ENCODE peak calls at places on chromosomes 4 and X, in six cellular contexts. O is OCI-LY7, D is hepatocyte, R is mammary epithelial cell, J is endothelial cell of umbilical vein, T is astrocyte. I is an unnamed sample. For H3K4me1, the result is how much of the 10 kb centered on the place peaks cover.

GRCh38 chr4:43435303-43435702 is 542.8 kb downstream of the GRXCR1 start:
- DNase-seq in D (no peak), R (no peak), T (no peak), O (no peak), J (no peak), I (no peak)

GRCh38 chrX:65838674-65839073 is 171.2 kb downstream of the MSN start:
- DNase-seq in T (no peak), R (no peak), O (no peak), D (no peak), J (no peak), I (no peak)

GRCh38 chrX:77422886-77423648 is 24.1 kb upstream of the FGF16 start:
- DNase-seq in D (no peak), T (no peak), O (peak), R (no peak), J (no peak), I (no peak)

GRCh38 chrX:49915352-49916222 is 6.8 kb upstream of the CLCN5 start:
- DNase-seq in O (peak), D (peak), T (peak), R (peak), J (peak), I (peak)

GRCh38 chrX:119790977-119791436 is 423 bp downstream of the RPL39 start:
- DNase-seq in J (peak), O (peak), R (peak), D (peak), T (peak), I (peak)

GRCh38 chrX:16528620-16529019 is 121.3 kb upstream of the S100G start:
- DNase-seq in D (no peak), J (no peak), T (no peak), O (no peak), R (no peak), I (no peak)

GRCh38 chrX:103248553-103248952 is 6.4 kb downstream of the TCEAL8 start:
- DNase-seq in R (peak), T (peak), D (no peak), O (peak), J (peak), I (peak)

GRCh38 chrX:119726900-119727555 is 31.4 kb upstream of the SOWAHD start:
- DNase-seq in O (no peak), R (peak), T (no peak), J (no peak), D (no peak), I (no peak)

GRCh38 chr4:1234296-1234695 is 14.6 kb downstream of the CTBP1 start:
- DNase-seq in J (peak), T (no peak), D (peak), R (no peak), O (no peak), I (no peak)

GRCh38 chr4:109672173-109672572 is 31.1 kb downstream of the CASP6 start:
- DNase-seq in D (no peak), T (no peak), O (no peak), R (no peak), J (no peak), I (no peak)

GRCh38 chr4:2570551-2571222 is 34.2 kb downstream of the FAM193A start:
- DNase-seq in O (no peak), R (no peak), D (no peak), T (no peak), J (peak), I (no peak)

GRCh38 chr4:122050836-122051235 is 99.0 kb upstream of the TRPC3 start:
- DNase-seq in J (no peak), R (no peak), T (no peak), O (no peak), D (no peak), I (no peak)

GRCh38 chr4:101328063-101328602 is 19.2 kb downstream of the PPP3CA start:
- DNase-seq in T (no peak), R (no peak), O (no peak), D (no peak), J (no peak), I (no peak)

GRCh38 chr4:73821325-73821724 is 15.2 kb upstream of the CXCL6 start:
- DNase-seq in T (no peak), D (no peak), R (no peak), O (no peak), J (no peak), I (no peak)

GRCh38 chrX:15820106-15821073 is 30.1 kb downstream of the ZRSR2 start:
- DNase-seq in T (peak), D (no peak), O (no peak), J (no peak), R (no peak), I (no peak)

GRCh38 chrX:47358387-47359065 is 11.9 kb upstream of the ZNF157 start:
- DNase-seq in O (peak), R (no peak), D (no peak), J (peak), T (no peak), I (no peak)

GRCh38 chr4:156195914-156196313 is 242.2 kb upstream of the CTSO start:
- DNase-seq in O (no peak), D (no peak), T (no peak), R (no peak), J (no peak), I (peak)

GRCh38 chrX:119218198-119218597 is 17.9 kb upstream of the PGRMC1 start:
- DNase-seq in R (no peak), T (no peak), O (peak), J (peak), D (no peak), I (no peak)

GRCh38 chr4:173191623-173192041 is 23.0 kb downstream of the GALNT7 start:
- DNase-seq in J (peak), D (peak), R (peak), T (peak), O (no peak), I (peak)

GRCh38 chr4:179447308-179447707 is 2005.1 kb upstream of the AGA start:
- DNase-seq in O (no peak), J (no peak), R (no peak), T (peak), D (no peak), I (no peak)

GRCh38 chr4:135319685-135320084 is 1118.1 kb upstream of the PABPC4L start:
- DNase-seq in D (no peak), O (no peak), T (no peak), J (no peak), R (no peak), I (no peak)

GRCh38 chr4:175048111-175048784 is 130.1 kb downstream of the ADAM29 start:
- DNase-seq in R (no peak), O (no peak), D (no peak), J (no peak), T (no peak), I (no peak)

GRCh38 chr4:177455591-177455990 is 13.4 kb upstream of the AGA start:
- DNase-seq in O (no peak), D (peak), R (no peak), T (peak), J (no peak), I (peak)

GRCh38 chrX:20606831-20607230 is 340.1 kb upstream of the RPS6KA3 start:
- DNase-seq in O (no peak), J (no peak), R (no peak), T (no peak), D (no peak), I (no peak)

GRCh38 chrX:85244411-85245210 is 820 bp downstream of the ZNF711 start:
- DNase-seq in T (peak), O (peak), J (peak), D (peak), R (peak), I (no peak)

GRCh38 chrX:85243155-85243554 is 424 bp downstream of the SATL1 start:
- DNase-seq in D (no peak), O (no peak), T (no peak), J (no peak), R (no peak), I (no peak)

GRCh38 chrX:85243761-85244410 is at the start of the genes SATL1 and ZNF711:
- DNase-seq in R (peak), J (peak), O (peak), D (peak), T (peak), I (no peak)
- H2AFZ ChIP-seq in R (peak), J (peak), O (peak), D (peak), T (peak), I (peak)

GRCh38 chr4:87012265-87012953 is 77.6 kb downstream of the AFF1 start:
- DNase-seq in R (no peak), J (no peak), T (no peak), O (no peak), D (peak), I (no peak)

GRCh38 chr4:87010192-87010591 is 75.4 kb downstream of the AFF1 start:
- DNase-seq in T (no peak), R (no peak), J (peak), D (no peak), O (no peak), I (no peak)

GRCh38 chr4:87011340-87012034 is 76.7 kb downstream of the AFF1 start:
- DNase-seq in J (peak), D (peak), O (no peak), T (peak), R (peak), I (peak)

GRCh38 chr4:87017580-87018061 is 82.8 kb downstream of the AFF1 start:
- DNase-seq in O (no peak), J (no peak), R (no peak), T (peak), D (peak), I (peak)

DNA sequence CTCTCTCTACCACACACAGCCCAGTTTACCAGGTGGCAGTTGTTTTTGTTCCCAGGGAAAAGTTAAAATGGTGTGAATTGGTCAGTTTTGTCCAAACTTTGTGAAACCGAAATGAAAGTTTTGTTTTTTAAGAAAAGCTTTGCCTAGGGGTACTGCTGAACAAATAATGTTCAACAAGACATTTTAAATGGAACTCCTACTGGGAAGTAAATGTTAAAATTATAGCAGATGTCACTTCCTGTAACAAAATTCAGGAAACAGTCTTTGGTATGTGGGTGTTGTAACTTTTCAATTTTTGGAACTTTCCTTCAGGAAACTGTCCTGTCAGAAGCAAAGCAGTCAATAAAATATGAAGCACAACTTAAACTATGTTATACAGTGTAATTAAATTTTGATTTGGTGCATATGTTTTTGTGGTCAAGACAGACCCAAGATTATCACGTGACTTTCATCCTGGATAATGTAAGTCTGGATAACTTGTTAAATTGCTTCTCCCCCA is 79.5 kb downstream of the AFF1 start:
- DNase-seq in T (peak), R (no peak), O (no peak), D (no peak), J (peak), I (no peak)
- H3K4me1 ChIP-seq in T (under half), R (under half), O (half or more), D (under half), J (under half), I (under half)

GRCh38 chr4:10066206-10066605 is 44.9 kb upstream of the SLC2A9 start:
- DNase-seq in D (no peak), J (no peak), O (no peak), R (no peak), T (no peak), I (no peak)

GRCh38 chr4:10072420-10073017 is 44.1 kb downstream of the WDR1 start:
- DNase-seq in R (no peak), T (no peak), D (no peak), J (no peak), O (no peak), I (no peak)

GRCh38 chr4:10074076-10074766 is 42.4 kb downstream of the WDR1 start:
- DNase-seq in R (no peak), J (no peak), D (no peak), O (no peak), T (no peak), I (no peak)

GRCh38 chr4:10066704-10067651 is 45.7 kb upstream of the SLC2A9 start:
- DNase-seq in D (no peak), O (no peak), J (no peak), R (no peak), T (no peak), I (no peak)

DNA sequence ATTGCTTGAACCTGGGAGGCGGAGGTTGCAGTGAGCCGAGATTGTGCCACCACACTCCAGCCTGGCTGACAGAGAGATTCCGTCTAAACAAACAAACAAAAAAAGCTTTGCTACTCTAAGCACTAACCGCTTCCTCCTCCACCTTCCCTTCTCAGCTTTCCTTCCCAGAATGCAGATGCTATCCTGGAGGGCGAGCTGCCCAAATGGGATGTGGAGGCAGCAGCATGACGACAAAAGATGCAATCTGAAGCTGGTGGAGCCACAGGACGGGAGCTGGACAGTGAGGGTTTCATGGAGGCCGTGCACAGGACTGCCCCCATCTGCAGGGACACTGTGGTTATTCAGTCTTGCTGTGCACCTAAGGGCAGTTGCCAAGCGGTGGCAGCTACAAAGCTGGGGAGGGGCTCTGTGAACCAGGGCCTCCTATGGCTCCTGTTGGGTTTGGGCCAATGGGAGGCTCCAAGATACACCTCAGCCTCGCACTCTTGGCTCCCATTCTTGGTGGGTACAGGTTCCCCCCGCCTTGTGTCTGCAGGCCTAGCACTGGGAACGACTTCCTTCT is 47.5 kb downstream of the WDR1 start:
- DNase-seq in R (no peak), O (no peak), J (no peak), D (no peak), T (no peak), I (no peak)
- H2AFZ ChIP-seq in R (no peak), O (no peak), J (no peak), D (no peak), T (no peak), I (no peak)

DNA sequence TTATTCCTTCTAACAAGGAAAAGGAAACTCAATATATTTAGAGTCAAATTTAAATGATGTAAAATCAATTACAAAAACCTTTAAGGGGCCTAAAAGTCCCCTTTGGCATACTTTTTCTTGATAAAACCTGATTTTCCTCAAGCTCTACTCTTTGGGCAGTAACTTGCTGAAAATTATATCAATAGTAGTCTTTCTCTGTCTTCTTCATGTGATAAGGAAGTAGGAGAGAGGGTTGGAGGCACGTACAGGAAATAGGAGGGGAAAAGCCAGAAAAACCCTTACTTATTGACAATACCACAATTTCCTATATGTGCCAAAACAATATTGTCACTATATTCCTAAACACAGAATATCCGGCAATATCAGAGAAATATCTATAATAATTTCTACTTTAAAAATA is 9.6 kb downstream of the RHOH start:
- DNase-seq in D (no peak), O (no peak), R (no peak), T (no peak), J (peak), I (no peak)
- H3K4me1 ChIP-seq in D (under half), O (half or more), R (under half), T (under half), J (under half), I (under half)

DNA sequence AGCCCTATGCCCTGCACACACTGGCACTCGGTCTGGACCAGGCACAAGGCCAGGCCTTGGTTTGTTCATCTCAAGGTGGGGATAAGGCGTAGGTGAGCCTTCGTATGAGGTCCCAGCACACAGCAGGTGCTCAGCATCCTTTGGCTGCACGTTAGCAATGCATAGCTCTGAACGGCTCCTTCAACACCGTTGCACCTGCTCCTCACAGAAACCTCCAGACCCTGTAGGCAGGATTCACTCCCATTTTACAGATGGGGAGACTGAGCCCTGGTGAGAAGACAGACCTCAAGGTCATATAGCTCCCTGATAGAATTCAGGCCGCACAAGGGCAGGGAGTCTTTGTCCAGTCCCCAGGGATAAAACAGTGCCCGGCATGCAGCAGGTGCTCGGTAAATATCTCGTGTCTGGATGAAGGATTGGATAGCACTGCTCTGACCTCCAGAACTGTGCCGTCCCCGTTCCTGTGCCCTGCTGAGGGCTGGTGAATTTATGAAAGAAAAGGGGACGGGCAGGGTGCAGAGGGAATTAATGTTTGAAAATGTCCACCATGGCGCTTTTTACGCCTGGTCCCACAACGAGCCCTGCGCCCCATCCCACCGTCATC is 2.4 kb downstream of the PPP2R2C start:
- DNase-seq in J (no peak), R (no peak), T (no peak), D (no peak), O (no peak), I (no peak)
- H2AFZ ChIP-seq in J (no peak), R (no peak), T (peak), D (peak), O (no peak), I (no peak)

GRCh38 chr4:150570862-150571261 is 11.1 kb upstream of the MAB21L2 start:
- DNase-seq in D (no peak), J (no peak), R (no peak), T (no peak), O (no peak), I (no peak)
- H3K4me1 ChIP-seq in D (under half), J (under half), R (under half), T (under half), O (under half), I (under half)

GRCh38 chr4:130077275-130077674 is 981.3 kb downstream of the C4orf33 start:
- DNase-seq in D (no peak), J (peak), O (no peak), T (no peak), R (peak), I (peak)

GRCh38 chr4:130080872-130081451 is 985.0 kb downstream of the C4orf33 start:
- DNase-seq in T (no peak), J (no peak), D (peak), O (no peak), R (peak), I (no peak)
- H2AFZ ChIP-seq in T (no peak), J (no peak), D (no peak), O (no peak), R (peak), I (no peak)

GRCh38 chr4:139825523-139826014 is 159.9 kb downstream of the MGST2 start:
- DNase-seq in O (no peak), J (no peak), T (no peak), D (no peak), R (no peak), I (no peak)
- H3K4me1 ChIP-seq in O (under half), J (under half), T (under half), D (under half), R (under half), I (under half)

DNA sequence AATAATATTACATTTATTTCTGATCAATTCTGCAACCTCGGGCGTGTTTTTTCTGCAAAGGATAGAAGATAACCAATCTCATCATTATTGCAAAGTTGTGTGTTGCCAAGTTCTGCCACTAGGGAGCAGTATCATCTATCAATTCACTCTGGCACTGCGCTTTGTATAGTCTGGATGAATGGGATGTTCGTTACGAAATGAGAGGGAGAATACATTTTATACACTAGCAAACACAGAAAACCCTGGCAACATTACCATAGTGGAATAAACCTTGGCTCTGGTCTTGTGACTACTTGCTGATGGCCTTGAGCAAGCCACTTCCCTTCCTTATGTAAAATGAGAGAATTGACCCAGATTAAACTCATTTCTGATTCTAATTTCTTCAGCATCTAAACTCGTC is 97.5 kb upstream of the ZNF518B start:
- DNase-seq in T (peak), J (peak), O (peak), R (peak), D (peak), I (peak)
- H2AFZ ChIP-seq in T (no peak), J (no peak), O (no peak), R (peak), D (no peak), I (no peak)

DNA sequence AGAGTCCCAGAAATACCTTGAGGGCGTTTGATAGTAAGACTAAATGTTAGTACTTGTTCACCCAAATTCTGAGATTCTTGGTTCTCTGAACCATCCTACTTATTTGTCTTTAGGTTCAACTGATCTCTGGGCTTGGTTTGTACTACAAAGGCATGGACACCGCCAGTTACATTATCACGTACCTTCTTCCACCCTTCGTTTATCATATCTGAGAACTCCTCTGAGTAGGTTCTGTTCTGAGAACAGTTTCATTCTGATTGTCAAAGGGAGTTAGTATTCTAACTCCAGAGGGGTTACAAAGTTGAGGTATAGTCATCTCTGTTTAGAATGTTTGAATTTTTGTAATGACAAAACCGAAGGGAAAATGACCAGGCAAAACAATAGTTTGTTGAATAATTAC is 19.3 kb downstream of the ZFX start:
- DNase-seq in T (no peak), D (no peak), J (no peak), O (no peak), R (no peak), I (no peak)
- H3K4me1 ChIP-seq in T (under half), D (under half), J (under half), O (under half), R (under half), I (under half)